ENCODE peak calls at places on chromosomes 1 and 21, in seven cellular contexts. K is HCT116; E is lower lobe of right lung; L is AG04450; M is fibroblast of mammary gland; F is adrenal gland; O is CD8-positive, alpha-beta T cell. S is an unnamed sample.

GRCh38 chr1:9653783-9654517 is 2.4 kb downstream of the PIK3CD start:
- DNase-seq in O (peak), K (no peak), M (no peak), E (no peak), F (no peak), L (no peak), S (no peak)

GRCh38 chr21:35338881-35339632 is 290.0 kb upstream of the RUNX1 start:
- DNase-seq in M (no peak), L (no peak), E (no peak), O (no peak), K (no peak), F (no peak), S (no peak)

GRCh38 chr21:29382029-29382654 is 83.4 kb downstream of the BACH1 start:
- DNase-seq in O (no peak), F (no peak), E (no peak), M (peak), K (no peak), L (no peak), S (no peak)

GRCh38 chr1:20696397-20697333 is 21.1 kb downstream of the KIF17 start:
- DNase-seq in M (peak), F (peak), O (peak), E (peak), L (peak), K (peak), S (peak)

GRCh38 chr1:118987431-118988185 is 535 bp downstream of the TBX15 start:
- DNase-seq in O (no peak), E (no peak), K (no peak), F (no peak), M (no peak), L (no peak), S (no peak)

GRCh38 chr1:42834803-42835202 is 11.6 kb upstream of the ZNF691 start:
- DNase-seq in F (no peak), K (no peak), O (no peak), L (no peak), E (no peak), M (no peak), S (no peak)

GRCh38 chr1:179129702-179130473 is 48.0 kb downstream of the TOR3A start:
- DNase-seq in O (peak), M (no peak), E (no peak), L (no peak), F (no peak), K (no peak), S (no peak)

GRCh38 chr1:166166701-166167394 is at the start of gene FAM78B:
- DNase-seq in O (peak), F (peak), L (no peak), M (peak), K (peak), E (peak), S (peak)

GRCh38 chr1:171984262-171984661 is 143.0 kb downstream of the DNM3 start:
- DNase-seq in E (no peak), O (no peak), L (no peak), M (peak), F (peak), K (no peak), S (no peak)

GRCh38 chr1:58879464-58879863 is 95.6 kb upstream of the JUN start:
- DNase-seq in E (no peak), F (no peak), L (no peak), K (no peak), O (no peak), M (peak), S (no peak)

GRCh38 chr1:89898150-89898549 is 77.3 kb downstream of the LRRC8D start:
- DNase-seq in K (no peak), M (no peak), L (no peak), O (no peak), E (no peak), F (no peak), S (no peak)

GRCh38 chr1:33099290-33100118 is 18.6 kb downstream of the AZIN2 start:
- DNase-seq in O (peak), L (peak), E (peak), K (peak), F (no peak), M (peak), S (no peak)

GRCh38 chr1:202627841-202628565 is 82.3 kb downstream of the SYT2 start:
- DNase-seq in K (no peak), F (no peak), E (no peak), M (no peak), O (no peak), L (no peak), S (no peak)

GRCh38 chr1:25168193-25169071 is 63.9 kb downstream of the SYF2 start:
- DNase-seq in M (no peak), O (no peak), E (no peak), F (no peak), L (no peak), K (no peak), S (no peak)

GRCh38 chr1:76595024-76595423 is 272.3 kb upstream of the ST6GALNAC5 start:
- DNase-seq in L (no peak), K (no peak), O (no peak), E (no peak), M (no peak), F (no peak), S (no peak)

DNA sequence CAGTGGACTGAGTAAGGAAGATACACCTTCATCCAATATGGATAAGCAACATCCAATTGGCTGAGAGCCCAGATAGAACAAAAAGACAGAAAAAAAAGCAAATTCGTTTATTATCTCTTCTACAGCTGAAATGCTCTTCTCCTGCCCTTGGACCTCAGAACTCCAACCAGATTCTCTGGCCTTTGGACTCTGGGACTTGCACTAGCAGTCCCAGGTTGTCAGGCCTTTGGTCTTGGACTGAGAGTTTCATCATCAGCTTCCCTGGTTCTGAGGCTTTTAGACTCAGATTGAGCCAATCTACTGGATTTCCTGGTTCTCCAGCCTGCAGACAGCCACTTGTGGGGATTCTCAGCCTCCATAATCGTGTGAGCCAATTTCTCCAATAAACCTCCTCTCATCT is 926.8 kb downstream of the PLA2G4A start:
- DNase-seq in K (no peak), F (no peak), L (no peak), O (no peak), E (no peak), M (no peak), S (no peak)
- H3K4me3 ChIP-seq in K (no peak), F (no peak), L (no peak), O (no peak), E (no peak), M (no peak), S (no peak)

DNA sequence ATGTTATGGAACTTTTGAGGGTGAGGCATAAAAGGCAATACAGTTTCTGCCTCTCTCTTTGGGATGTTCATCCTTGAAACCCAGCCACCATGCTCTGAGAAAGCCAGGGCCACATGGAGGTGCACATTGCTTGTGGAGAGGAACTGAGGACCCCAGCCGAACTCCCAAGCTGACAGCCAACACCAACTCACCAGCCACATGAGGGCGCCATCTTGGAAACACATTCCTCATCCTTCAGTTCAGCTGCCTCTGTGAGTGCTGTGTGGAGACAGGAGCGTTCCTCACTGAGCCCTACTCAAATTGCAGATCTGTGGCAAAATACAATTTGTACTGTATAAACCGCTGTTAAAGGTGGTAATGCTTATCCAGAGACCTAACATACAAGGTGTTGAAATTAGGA is 137.5 kb downstream of the GABPA start:
- DNase-seq in F (no peak), K (no peak), E (no peak), M (no peak), L (no peak), O (no peak), S (no peak)
- TF ChIP-seq CTCF in F (no peak), K (peak), E (no peak), M (no peak), L (no peak), O (no peak), S (no peak)

GRCh38 chr1:160522622-160523345 is at the start of gene SLAMF6:
- DNase-seq in M (no peak), K (no peak), F (no peak), O (peak), E (no peak), L (no peak), S (no peak)
- H3K4me3 ChIP-seq in M (no peak), K (no peak), F (no peak), O (peak), E (peak), L (no peak), S (no peak)

GRCh38 chr1:2407991-2408275 is 4.4 kb downstream of the PEX10 start:
- DNase-seq in L (no peak), F (no peak), E (no peak), O (no peak), M (no peak), K (no peak), S (no peak)

GRCh38 chr1:2405588-2406295 is 6.6 kb downstream of the PEX10 start:
- DNase-seq in L (no peak), M (peak), K (no peak), F (no peak), E (no peak), O (no peak), S (no peak)

GRCh38 chr1:2404890-2405511 is 7.4 kb downstream of the PEX10 start:
- DNase-seq in M (peak), E (no peak), K (no peak), F (peak), L (no peak), O (no peak), S (peak)

GRCh38 chr1:2407166-2407990 is 5.0 kb downstream of the PEX10 start:
- DNase-seq in K (no peak), E (no peak), O (no peak), M (no peak), L (no peak), F (no peak), S (no peak)

DNA sequence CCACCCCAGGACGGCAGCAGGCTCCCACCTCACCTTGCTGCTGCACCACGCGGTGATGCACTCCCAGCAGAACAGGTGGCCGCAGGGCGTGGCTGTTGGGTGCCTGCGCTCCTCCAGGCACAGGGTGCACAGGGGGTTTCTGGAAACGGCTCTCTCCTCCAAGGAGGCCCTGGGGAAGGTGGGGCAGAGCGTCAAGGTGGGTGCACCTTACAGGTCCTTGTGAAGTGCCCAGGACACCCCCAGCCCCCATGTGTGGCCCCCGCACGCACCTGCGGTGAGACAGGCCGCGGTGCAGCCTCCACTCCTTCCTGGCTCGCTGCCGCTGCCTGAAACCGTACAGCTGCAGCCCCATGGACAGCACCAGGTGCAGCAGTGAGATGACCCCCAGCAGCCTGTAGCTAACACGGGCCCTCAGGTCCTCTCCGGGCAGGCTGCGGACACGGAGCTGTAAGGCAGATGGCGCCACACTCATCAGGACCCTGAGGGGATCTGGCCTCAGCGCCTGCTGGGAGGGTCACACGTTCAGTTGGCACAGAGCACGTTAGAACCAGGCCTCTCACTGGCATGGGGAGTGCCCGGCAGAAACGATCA is 5.8 kb downstream of the PEX10 start:
- DNase-seq in K (no peak), L (no peak), E (no peak), F (no peak), M (no peak), O (no peak), S (no peak)
- TF ChIP-seq CTCF in K (peak), L (no peak), E (no peak), F (no peak), M (peak), O (no peak), S (no peak)

GRCh38 chr1:180156631-180157091 is 2.0 kb downstream of the QSOX1 start:
- DNase-seq in O (no peak), K (no peak), M (peak), L (no peak), F (no peak), E (no peak), S (no peak)
- H3K4me3 ChIP-seq in O (no peak), K (no peak), M (no peak), L (peak), F (no peak), E (peak), S (no peak)

DNA sequence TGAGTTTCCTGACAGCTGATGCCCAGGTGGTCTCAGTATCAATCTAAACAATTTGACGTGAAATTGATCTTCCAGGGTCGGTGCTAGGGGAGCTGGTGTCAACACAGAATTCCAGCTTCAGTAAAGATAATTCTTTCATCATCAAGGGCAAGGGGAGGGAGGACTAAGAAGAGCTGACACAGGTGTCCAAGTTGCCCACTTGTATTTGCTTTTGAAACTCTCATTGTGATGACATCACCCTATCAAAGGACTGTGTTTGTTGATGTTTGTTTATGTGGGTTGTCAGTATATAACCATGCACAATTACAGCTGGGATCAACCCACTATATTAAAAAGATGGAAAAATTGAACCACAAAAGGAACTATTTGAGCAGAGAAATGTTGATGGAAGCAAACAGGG is 48.8 kb downstream of the ZC3H11B start:
- DNase-seq in L (no peak), K (no peak), M (no peak), F (no peak), E (no peak), O (no peak), S (no peak)
- TF ChIP-seq CTCF in L (no peak), K (no peak), M (no peak), F (no peak), E (no peak), O (no peak), S (no peak)

GRCh38 chr1:44735992-44736391 is 3.6 kb upstream of the KIF2C start:
- DNase-seq in E (no peak), M (no peak), O (no peak), L (no peak), F (no peak), K (no peak), S (no peak)

GRCh38 chr1:44733784-44734183 is 2.8 kb upstream of the RNU5D-1 start:
- DNase-seq in F (no peak), K (no peak), L (no peak), O (no peak), M (no peak), E (no peak), S (no peak)

GRCh38 chr1:44740179-44740617 is 561 bp downstream of the KIF2C start:
- DNase-seq in L (no peak), F (no peak), K (no peak), E (no peak), O (no peak), M (no peak), S (no peak)

DNA sequence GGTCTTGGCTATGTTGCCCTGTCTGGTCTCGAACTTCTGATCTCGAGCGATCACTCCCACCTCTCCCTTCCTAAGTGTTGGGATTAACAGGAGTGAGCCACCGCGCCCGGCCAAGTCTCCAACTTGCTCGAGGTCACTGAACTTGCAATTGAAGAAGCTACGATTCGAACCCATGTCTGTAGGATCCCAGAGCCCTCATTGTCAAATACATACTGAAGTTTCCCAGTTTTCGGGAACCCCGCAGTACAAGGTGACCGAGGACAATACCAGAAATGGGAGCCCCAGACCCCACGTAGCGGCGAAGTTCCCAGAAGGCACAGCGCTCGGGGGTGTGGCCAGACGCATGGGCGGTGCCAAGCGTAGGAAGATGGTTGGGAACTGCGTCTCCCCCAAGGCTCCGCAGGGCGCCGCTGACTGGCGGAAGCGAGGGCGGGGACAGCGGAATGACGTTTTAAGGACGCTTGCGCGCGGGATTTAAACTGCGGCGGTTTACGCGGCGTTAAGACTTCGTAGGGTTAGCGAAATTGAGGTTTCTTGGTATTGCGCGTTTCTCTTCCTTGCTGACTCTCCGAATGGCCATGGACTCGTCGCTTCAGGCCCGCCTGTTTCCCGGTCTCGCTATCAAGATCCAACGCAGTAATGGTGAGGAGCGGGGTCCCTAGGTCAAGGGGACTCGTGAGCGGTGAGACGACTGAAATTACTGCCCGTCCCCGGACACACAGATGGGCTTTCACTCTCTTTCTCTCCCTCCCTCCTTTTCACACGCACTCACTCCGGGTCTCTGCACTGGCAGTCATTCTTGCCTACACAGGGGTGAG is at the start of gene KIF2C:
- DNase-seq in E (peak), K (peak), L (peak), F (peak), O (peak), M (peak), S (peak)
- H3K4me3 ChIP-seq in E (peak), K (peak), L (peak), F (peak), O (peak), M (peak), S (peak)

GRCh38 chr1:233944596-233944995 is 40.1 kb downstream of the SLC35F3 start:
- DNase-seq in K (no peak), L (no peak), E (no peak), M (no peak), F (no peak), O (no peak), S (no peak)
- TF ChIP-seq CTCF in K (no peak), L (no peak), E (no peak), M (no peak), F (no peak), O (no peak), S (no peak)

S was measured in ovary.